ENCODE peak calls at places on chromosomes 11 and 22, in nine cellular contexts. F is GM04503; B is effector CD4-positive, alpha-beta T cell; J is HCEC 1CT; X is cardiac muscle cell; W is ELR; O is HEK293T; I is sigmoid colon; C is substantia nigra. Y is an unnamed sample.

GRCh38 chr11:70745451-70745850 is 347.1 kb downstream of the CTTN start:
- DNase-seq in C (no peak), F (no peak), O (no peak), X (no peak), W (no peak), J (no peak), B (no peak), I (no peak), Y (no peak)

GRCh38 chr22:23305321-23305910 is 125.1 kb downstream of the BCR start:
- DNase-seq in I (no peak), W (peak), X (no peak), C (no peak), O (no peak), J (peak), F (no peak), B (no peak), Y (no peak)

GRCh38 chr11:17531818-17532131 is 12.4 kb downstream of the USH1C start:
- DNase-seq in B (no peak), W (peak), X (no peak), J (no peak), C (no peak), O (no peak), I (no peak), F (peak), Y (no peak)

GRCh38 chr22:35266277-35266676 is 9.0 kb downstream of the HMGXB4 start:
- DNase-seq in W (no peak), C (no peak), F (no peak), O (no peak), B (no peak), X (no peak), J (no peak), I (no peak), Y (no peak)

GRCh38 chr11:27613670-27613950 is 86.6 kb downstream of the BDNF start:
- DNase-seq in F (no peak), X (no peak), I (no peak), C (no peak), J (no peak), O (no peak), W (no peak), B (no peak), Y (no peak)

GRCh38 chr11:70212227-70212811 is 9.2 kb downstream of the FADD start:
- DNase-seq in F (no peak), W (no peak), I (no peak), C (no peak), X (no peak), J (no peak), O (no peak), B (no peak), Y (no peak)

GRCh38 chr22:49023161-49023878 is 804.4 kb downstream of the BRD1 start:
- DNase-seq in X (no peak), J (no peak), C (no peak), B (no peak), W (no peak), F (no peak), I (peak), O (no peak), Y (no peak)

GRCh38 chr11:70128435-70128906 is 50.4 kb downstream of the ANO1 start:
- DNase-seq in I (no peak), O (no peak), F (no peak), B (no peak), X (no peak), J (no peak), W (no peak), C (no peak), Y (no peak)

GRCh38 chr11:18259259-18259658 is 6.8 kb upstream of the SAA1 start:
- DNase-seq in W (no peak), B (no peak), X (no peak), O (no peak), I (no peak), C (no peak), F (no peak), J (no peak), Y (no peak)

GRCh38 chr22:46198274-46198673 is 47.9 kb downstream of the PPARA start:
- DNase-seq in I (no peak), X (no peak), J (no peak), F (no peak), O (no peak), B (no peak), C (no peak), W (no peak), Y (no peak)

GRCh38 chr11:111937461-111937769 is 272 bp downstream of the DIXDC1 start:
- DNase-seq in X (no peak), F (no peak), B (no peak), C (no peak), O (no peak), I (no peak), J (no peak), W (no peak), Y (no peak)

GRCh38 chr11:75499423-75500305 is 26.1 kb downstream of the GDPD5 start:
- DNase-seq in O (no peak), X (no peak), J (peak), C (no peak), F (peak), B (no peak), W (peak), I (peak), Y (no peak)

GRCh38 chr11:95229199-95230053 is 1.6 kb downstream of the SESN3 start:
- DNase-seq in J (no peak), I (peak), O (peak), B (no peak), C (no peak), W (no peak), F (no peak), X (peak), Y (no peak)

GRCh38 chr11:73269353-73270088 is 2.6 kb upstream of the P2RY6 start:
- DNase-seq in I (peak), X (no peak), F (no peak), B (no peak), O (no peak), W (no peak), C (no peak), J (no peak), Y (no peak)

GRCh38 chr11:92854162-92854561 is 115.3 kb upstream of the MTNR1B start:
- DNase-seq in J (no peak), X (no peak), I (no peak), C (no peak), O (no peak), W (no peak), F (no peak), B (no peak), Y (no peak)

GRCh38 chr11:124536520-124536919 is 6.9 kb downstream of the OR8B12 start:
- DNase-seq in W (peak), I (no peak), X (peak), O (no peak), F (peak), B (no peak), J (peak), C (peak), Y (no peak)

GRCh38 chr11:93059074-93059957 is 89.9 kb downstream of the MTNR1B start:
- DNase-seq in X (peak), O (no peak), W (no peak), F (no peak), B (no peak), J (peak), C (no peak), I (no peak), Y (no peak)

GRCh38 chr11:96006016-96006415 is 82.1 kb upstream of the MTMR2 start:
- DNase-seq in I (no peak), B (no peak), C (no peak), W (no peak), J (no peak), F (no peak), X (no peak), O (no peak), Y (no peak)

GRCh38 chr11:47437746-47438418 is 11.1 kb downstream of the RAPSN start:
- DNase-seq in J (no peak), B (no peak), W (no peak), X (no peak), F (no peak), O (no peak), C (no peak), I (peak), Y (no peak)

GRCh38 chr11:86277741-86278140 is 24.3 kb upstream of the HIKESHI start:
- DNase-seq in W (no peak), C (no peak), I (no peak), B (no peak), J (no peak), X (no peak), O (no peak), F (peak), Y (no peak)

GRCh38 chr11:32852142-32852541 is 22.4 kb downstream of the PRRG4 start:
- DNase-seq in I (no peak), W (peak), X (no peak), O (no peak), C (no peak), B (no peak), J (peak), F (peak), Y (no peak)

GRCh38 chr22:39135092-39135896 is 17.2 kb downstream of the CBX7 start:
- DNase-seq in I (peak), O (peak), C (no peak), W (peak), X (peak), B (no peak), J (no peak), F (no peak), Y (no peak)

GRCh38 chr11:16843307-16843706 is 104.9 kb downstream of the C11orf58 start:
- DNase-seq in W (no peak), O (no peak), J (no peak), F (no peak), B (no peak), C (no peak), X (peak), I (no peak), Y (no peak)

GRCh38 chr11:63939351-63939920 is 634 bp downstream of the NAA40 start:
- DNase-seq in X (peak), C (no peak), W (peak), B (no peak), J (no peak), O (no peak), I (no peak), F (no peak), Y (no peak)

GRCh38 chr11:64568584-64569140 is 22.4 kb upstream of the SLC22A12 start:
- DNase-seq in I (no peak), C (no peak), J (no peak), B (no peak), F (no peak), O (no peak), X (no peak), W (no peak), Y (no peak)

GRCh38 chr11:106956887-106957505 is 61.3 kb downstream of the GUCY1A2 start:
- DNase-seq in X (no peak), J (no peak), O (no peak), B (no peak), W (no peak), C (no peak), I (no peak), F (no peak), Y (no peak)

GRCh38 chr11:3982431-3982830 is 112.2 kb upstream of the RRM1 start:
- DNase-seq in W (no peak), O (no peak), J (no peak), B (no peak), F (no peak), I (no peak), C (no peak), X (no peak), Y (no peak)

GRCh38 chr11:115920087-115920461 is 415.9 kb upstream of the CADM1 start:
- DNase-seq in B (no peak), O (no peak), J (no peak), W (no peak), I (no peak), C (no peak), X (no peak), F (no peak), Y (no peak)

GRCh38 chr11:45560935-45561330 is 104.5 kb downstream of the CHST1 start:
- DNase-seq in C (no peak), J (no peak), I (no peak), O (no peak), B (no peak), F (no peak), W (no peak), X (no peak), Y (no peak)

GRCh38 chr11:116547571-116547970 is 225.2 kb downstream of the BUD13 start:
- DNase-seq in W (no peak), X (no peak), O (no peak), B (no peak), C (no peak), F (no peak), I (peak), J (no peak), Y (no peak)

GRCh38 chr11:111634981-111635705 is 32.9 kb downstream of the SIK2 start:
- DNase-seq in F (no peak), B (no peak), X (no peak), J (peak), O (no peak), W (peak), C (no peak), I (no peak), Y (no peak)

GRCh38 chr11:38543311-38543710 is 1945.3 kb upstream of the RAG2 start:
- DNase-seq in B (no peak), C (no peak), W (peak), X (no peak), J (no peak), F (no peak), O (no peak), I (no peak), Y (no peak)

GRCh38 chr11:2990617-2991476 is 1.3 kb downstream of the NAP1L4 start:
- DNase-seq in B (no peak), O (peak), W (peak), F (no peak), J (no peak), I (no peak), C (no peak), X (peak), Y (no peak)

GRCh38 chr22:46758867-46759290 is 3.6 kb upstream of the TBC1D22A start:
- DNase-seq in W (peak), C (no peak), F (no peak), J (peak), O (peak), X (peak), B (no peak), I (no peak), Y (peak)

GRCh38 chr11:2996976-2997375 is 4.8 kb upstream of the NAP1L4 start:
- DNase-seq in W (no peak), J (no peak), I (peak), O (no peak), F (no peak), X (no peak), C (no peak), B (no peak), Y (no peak)

GRCh38 chr22:40540265-40540664 is 96.3 kb downstream of the MRTFA start:
- DNase-seq in J (no peak), F (no peak), O (no peak), C (no peak), W (no peak), B (no peak), I (no peak), X (no peak), Y (no peak)

GRCh38 chr11:94746721-94747120 is 21.4 kb upstream of the AMOTL1 start:
- DNase-seq in F (no peak), C (no peak), I (no peak), O (no peak), B (no peak), X (no peak), J (no peak), W (peak), Y (no peak)

GRCh38 chr11:1874406-1875092 is 17.1 kb downstream of the PRR33 start:
- DNase-seq in W (no peak), C (no peak), X (no peak), I (peak), F (no peak), O (no peak), B (no peak), J (no peak), Y (no peak)

GRCh38 chr11:125210112-125210511 is 45.6 kb downstream of the PKNOX2 start:
- DNase-seq in C (no peak), I (peak), X (no peak), W (no peak), J (no peak), F (no peak), O (no peak), B (no peak), Y (no peak)